ENCODE peak calls at places on chromosomes 7 and 10, in ten cellular contexts. O is dorsolateral prefrontal cortex, Y is right lobe of liver, W is lung, D is mesendoderm, A is A673, P is ovary, J is H9, R is suprapubic skin, S is uterus. B is an unnamed sample. For H3K27me3, the result is how much of the 10 kb centered on the place peaks cover.

GRCh38 chr10:116771101-116771705 is 28.8 kb upstream of the HSPA12A start:
- DNase-seq in O (no peak), Y (peak), W (peak), D (no peak), A (no peak), P (peak), J (no peak), R (peak), S (peak), B (peak)

GRCh38 chr10:97874332-97874731 is 24.7 kb downstream of the GOLGA7B start:
- DNase-seq in O (no peak), Y (no peak), W (no peak), D (no peak), A (no peak), P (no peak), J (no peak), R (no peak), S (no peak), B (no peak)

GRCh38 chr7:1915326-1915725 is 245.2 kb downstream of the ELFN1 start:
- DNase-seq in O (no peak), Y (peak), W (no peak), D (no peak), A (no peak), P (no peak), J (no peak), R (no peak), S (no peak), B (no peak)

GRCh38 chr7:7424151-7424873 is 111.4 kb downstream of the COL28A1 start:
- DNase-seq in O (peak), Y (peak), W (peak), D (peak), A (peak), P (peak), J (peak), R (peak), S (peak), B (peak)

GRCh38 chr7:5681979-5682546 is 99.4 kb downstream of the RNF216 start:
- DNase-seq in O (no peak), Y (no peak), W (no peak), D (no peak), A (no peak), P (no peak), J (no peak), R (no peak), S (no peak), B (no peak)

GRCh38 chr10:95260909-95261552 is 29.8 kb downstream of the PDLIM1 start:
- DNase-seq in O (no peak), Y (no peak), W (no peak), D (peak), A (no peak), P (no peak), J (no peak), R (no peak), S (no peak), B (no peak)

GRCh38 chr7:134276951-134277350 is 39.8 kb downstream of the SLC35B4 start:
- DNase-seq in O (peak), Y (no peak), W (no peak), D (no peak), A (no peak), P (no peak), J (no peak), R (no peak), S (no peak), B (no peak)

GRCh38 chr7:22819476-22819875 is 3.2 kb downstream of the TOMM7 start:
- DNase-seq in O (no peak), Y (no peak), W (no peak), D (no peak), A (no peak), P (no peak), J (no peak), R (no peak), S (no peak), B (no peak)

GRCh38 chr7:54932818-54933543 is 85.8 kb upstream of the EGFR start:
- DNase-seq in O (peak), Y (peak), W (peak), D (peak), A (peak), P (peak), J (peak), R (peak), S (peak), B (peak)

GRCh38 chr7:107813524-107813923 is 10.5 kb upstream of the SLC26A3 start:
- DNase-seq in O (no peak), Y (no peak), W (no peak), D (no peak), A (no peak), P (no peak), J (no peak), R (no peak), S (no peak), B (no peak)

GRCh38 chr7:17989546-17989945 is 38.1 kb downstream of the PRPS1L1 start:
- DNase-seq in O (no peak), Y (no peak), W (no peak), D (peak), A (no peak), P (no peak), J (no peak), R (no peak), S (no peak), B (no peak)

DNA sequence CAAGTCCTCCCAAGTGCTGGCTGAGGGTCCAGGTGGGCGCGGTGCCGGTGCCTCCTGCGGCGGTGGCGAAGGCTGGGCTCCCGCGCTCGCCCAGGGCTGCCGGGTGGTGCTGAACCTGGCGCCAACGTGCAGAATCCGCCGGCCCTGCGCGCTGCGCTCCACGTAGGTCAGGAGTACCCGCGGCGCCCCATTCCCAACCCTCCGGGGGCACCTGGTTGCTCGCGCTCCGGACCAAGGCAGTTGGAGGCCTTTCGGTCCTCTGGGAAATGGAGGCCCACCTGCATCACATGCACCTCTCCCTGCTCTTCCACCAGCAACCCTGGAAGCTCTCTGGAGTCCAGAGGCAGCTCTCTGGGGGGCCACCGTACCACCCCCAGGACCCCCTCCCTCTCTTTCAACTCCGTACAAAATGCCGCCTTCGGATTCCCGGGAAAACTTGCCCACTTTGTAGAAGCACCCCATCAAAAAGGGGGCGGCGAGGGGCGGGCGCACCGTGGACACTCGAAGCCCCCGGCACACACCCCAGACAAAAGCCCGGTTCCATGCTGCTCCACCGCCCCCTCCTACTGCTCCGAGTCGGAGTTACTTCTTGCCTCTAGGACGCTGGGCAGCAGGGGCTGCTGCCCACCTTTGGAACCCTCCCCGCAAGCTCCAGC is 706 bp downstream of the SLC16A9 start:
- DNase-seq in O (peak), Y (peak), W (no peak), D (peak), A (no peak), P (peak), J (peak), R (no peak), S (peak), B (peak)
- H3K27me3 ChIP-seq in O (under half), Y (under half), W (under half), D (under half), A (half or more), P (under half), J (under half), R (under half), S (under half), B (under half)

GRCh38 chr10:99235469-99235871 is at the start of gene HPSE2:
- DNase-seq in O (no peak), Y (no peak), W (no peak), D (no peak), A (no peak), P (no peak), J (peak), R (no peak), S (no peak), B (peak)

GRCh38 chr10:99233680-99234018 is 2.0 kb downstream of the HPSE2 start:
- DNase-seq in O (no peak), Y (no peak), W (no peak), D (no peak), A (no peak), P (no peak), J (no peak), R (no peak), S (no peak), B (no peak)

GRCh38 chr10:99234739-99235468 is 748 bp downstream of the HPSE2 start:
- DNase-seq in O (no peak), Y (no peak), W (no peak), D (peak), A (no peak), P (no peak), J (no peak), R (no peak), S (no peak), B (no peak)

GRCh38 chr10:99233000-99233679 is 2.5 kb downstream of the HPSE2 start:
- DNase-seq in O (no peak), Y (no peak), W (no peak), D (peak), A (no peak), P (no peak), J (peak), R (no peak), S (no peak), B (peak)

GRCh38 chr10:99234067-99234738 is 1.4 kb downstream of the HPSE2 start:
- DNase-seq in O (peak), Y (peak), W (peak), D (peak), A (peak), P (peak), J (peak), R (peak), S (peak), B (peak)
- H3K27me3 ChIP-seq in O (under half), Y (under half), W (under half), D (under half), A (half or more), P (under half), J (half or more), R (half or more), S (under half), B (half or more)

DNA sequence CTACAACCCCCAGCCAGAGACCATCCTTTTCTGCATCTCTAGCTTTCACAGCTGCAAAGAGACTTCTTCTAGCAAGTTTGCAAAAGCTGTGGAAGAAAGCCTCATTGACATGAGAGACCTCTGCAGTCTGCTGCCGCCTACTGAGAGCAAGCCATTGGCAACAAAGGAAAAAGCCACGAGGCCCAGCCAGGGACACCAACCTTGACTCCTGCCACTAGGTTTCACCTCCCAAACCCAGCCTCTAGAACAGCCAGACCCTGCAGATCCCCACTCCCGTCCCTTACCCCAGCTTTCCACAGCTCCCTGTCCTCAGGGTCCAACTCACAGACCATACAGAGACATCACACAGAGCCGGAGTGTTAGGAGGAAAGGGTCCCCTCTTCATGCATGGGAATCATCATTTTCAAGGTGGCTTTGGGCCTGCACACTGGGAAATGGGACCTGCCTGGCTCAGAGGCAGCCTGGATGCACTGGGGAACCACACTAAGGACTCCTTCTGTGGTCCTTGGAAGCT is 14.6 kb upstream of the C10orf53 start:
- DNase-seq in O (no peak), Y (no peak), W (peak), D (no peak), A (no peak), P (no peak), J (peak), R (no peak), S (no peak), B (peak)
- H3K27me3 ChIP-seq in O (under half), Y (under half), W (under half), D (under half), A (under half), P (under half), J (under half), R (under half), S (under half), B (under half)

GRCh38 chr7:155384751-155385150 is 73.2 kb upstream of the EN2 start:
- DNase-seq in O (no peak), Y (no peak), W (no peak), D (no peak), A (no peak), P (no peak), J (no peak), R (no peak), S (no peak), B (no peak)
- H3K27me3 ChIP-seq in O (under half), Y (under half), W (under half), D (under half), A (half or more), P (under half), J (half or more), R (half or more), S (under half), B (half or more)

B was measured in H7.